ENCODE peak calls at places on chromosomes 13 and 19, in six cellular contexts. X is transverse colon, T is A549, I is gastrocnemius medialis, H is suprapubic skin, C is body of pancreas. N is an unnamed sample.

GRCh38 chr13:113139580-113139979 is 17.0 kb downstream of the F10 start:
- DNase-seq in X (no peak), T (no peak), I (no peak), H (no peak), C (no peak), N (no peak)

GRCh38 chr19:48194041-48194871 is 23.8 kb downstream of the ZSWIM9 start:
- DNase-seq in X (no peak), T (no peak), I (no peak), H (no peak), C (no peak), N (no peak)

GRCh38 chr13:57878291-57878690 is 246.7 kb downstream of the PCDH17 start:
- DNase-seq in X (no peak), T (no peak), I (no peak), H (no peak), C (no peak), N (no peak)

GRCh38 chr13:98648676-98649075 is 71.8 kb upstream of the STK24 start:
- DNase-seq in X (peak), T (no peak), I (no peak), H (no peak), C (no peak), N (no peak)

GRCh38 chr13:77338961-77339401 is 12.1 kb upstream of the MYCBP2 start:
- DNase-seq in X (no peak), T (no peak), I (no peak), H (no peak), C (no peak), N (no peak)

GRCh38 chr19:6023085-6023682 is 45.2 kb upstream of the RANBP3 start:
- DNase-seq in X (no peak), T (no peak), I (no peak), H (no peak), C (no peak), N (peak)

GRCh38 chr13:94968040-94968756 is 255.9 kb upstream of the SOX21 start:
- DNase-seq in X (no peak), T (peak), I (no peak), H (no peak), C (no peak), N (no peak)

GRCh38 chr13:113654175-113654560 is 3.8 kb downstream of the ATP4B start:
- DNase-seq in X (no peak), T (no peak), I (no peak), H (no peak), C (no peak), N (no peak)

GRCh38 chr19:30112666-30113065 is 170.6 kb downstream of the URI1 start:
- DNase-seq in X (no peak), T (no peak), I (no peak), H (no peak), C (no peak), N (no peak)

GRCh38 chr19:5957132-5957531 is 20.8 kb downstream of the RANBP3 start:
- DNase-seq in X (no peak), T (no peak), I (no peak), H (no peak), C (no peak), N (no peak)

GRCh38 chr19:11528551-11529341 is at the start of gene ECSIT:
- DNase-seq in X (peak), T (peak), I (peak), H (peak), C (peak), N (peak)

GRCh38 chr13:46751811-46752635 is 44.9 kb downstream of the ESD start:
- DNase-seq in X (no peak), T (no peak), I (no peak), H (no peak), C (no peak), N (no peak)

DNA sequence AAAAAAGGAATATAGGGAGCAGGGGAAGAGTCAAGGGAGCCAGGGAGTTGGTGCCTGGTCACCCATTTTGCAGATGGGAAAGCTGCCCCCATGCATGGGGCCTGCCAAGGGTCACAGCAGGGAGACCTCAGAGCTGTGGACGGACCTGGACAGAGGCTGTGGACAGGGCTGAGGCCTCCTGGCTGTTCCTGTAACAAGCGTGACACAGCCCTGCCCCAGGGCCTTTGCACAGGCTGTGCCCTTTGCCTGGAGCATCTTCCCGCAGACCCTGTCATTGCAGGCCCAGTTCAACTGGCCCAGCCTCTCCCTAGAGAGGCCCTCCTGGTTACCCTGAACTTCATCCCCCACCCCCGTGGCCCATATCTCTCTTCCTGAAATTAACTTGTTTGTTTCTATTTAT is 6.4 kb downstream of the TNFAIP8L1 start:
- DNase-seq in X (no peak), T (no peak), I (no peak), H (no peak), C (no peak), N (no peak)
- H3K27ac ChIP-seq in X (peak), T (no peak), I (peak), H (no peak), C (no peak), N (no peak)

DNA sequence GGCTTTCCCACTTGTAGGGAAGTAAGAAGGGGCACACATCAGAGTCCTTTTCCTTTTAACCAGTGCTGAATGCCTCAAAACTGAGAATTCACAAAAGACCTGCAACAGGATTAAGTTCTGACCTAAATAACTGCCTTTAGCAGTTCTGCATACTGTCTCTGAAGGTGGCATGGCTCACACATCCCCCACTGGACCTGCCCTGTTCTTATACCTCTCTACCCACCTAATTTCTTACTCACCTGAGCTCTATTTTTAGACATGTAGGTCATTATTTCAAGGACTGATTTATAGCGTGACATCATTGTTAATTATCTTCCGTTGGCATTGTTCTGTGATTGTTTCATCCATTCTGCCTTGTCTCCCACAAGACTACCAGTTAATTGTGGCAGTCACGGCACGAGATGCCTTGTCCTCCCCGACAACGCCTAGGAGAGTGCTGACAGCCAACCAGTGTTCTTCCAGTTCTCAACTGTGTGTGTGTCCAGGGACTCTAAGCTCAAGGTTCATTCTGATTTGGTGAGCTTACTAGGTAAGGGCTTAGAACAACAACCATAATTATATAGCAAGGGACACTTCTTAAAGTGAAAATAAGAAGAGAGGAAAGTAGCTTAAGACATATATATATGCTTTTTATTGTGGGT is 27.2 kb upstream of the UBL3 start:
- DNase-seq in X (peak), T (no peak), I (no peak), H (no peak), C (no peak), N (no peak)
- TF ChIP-seq POLR2A in X (no peak), T (no peak), I (no peak), H (no peak), C (no peak), N (no peak)

DNA sequence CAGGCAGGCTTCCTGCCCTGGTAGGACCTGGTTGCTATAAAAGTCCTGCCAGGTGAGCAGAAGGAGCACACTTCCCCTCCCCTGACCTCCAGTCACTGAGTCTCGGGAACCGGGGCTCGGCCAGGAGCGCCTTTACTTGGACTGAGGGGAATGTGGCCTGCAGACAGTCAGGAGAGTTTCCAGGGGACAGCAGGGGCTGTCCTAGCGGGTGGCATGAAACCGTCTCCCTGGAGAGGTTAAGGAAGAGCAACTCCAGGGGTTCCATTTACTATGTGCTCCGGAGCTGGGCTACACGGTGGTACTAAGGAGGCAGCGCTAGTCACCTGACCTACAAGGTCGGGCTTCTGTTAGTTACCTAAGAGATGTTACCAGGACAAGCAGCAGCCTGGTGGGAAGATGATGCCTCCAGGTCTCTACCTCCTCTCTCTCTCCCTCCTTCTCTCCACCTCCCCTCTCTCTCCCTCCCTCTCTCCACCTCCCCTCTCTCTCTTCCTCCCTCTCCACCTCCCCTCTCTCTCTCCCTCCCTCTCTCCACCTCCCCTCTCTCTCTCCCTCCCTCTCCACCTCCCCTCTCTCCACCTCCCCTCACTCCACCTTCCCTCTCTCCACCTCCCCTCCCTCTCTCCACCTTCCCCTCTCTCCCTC is 4.1 kb upstream of the CNOT3 start:
- DNase-seq in X (no peak), T (peak), I (no peak), H (no peak), C (no peak), N (no peak)
- H3K27ac ChIP-seq in X (no peak), T (no peak), I (no peak), H (no peak), C (no peak), N (no peak)

GRCh38 chr13:21670883-21671792 is at the start of gene FGF9:
- DNase-seq in X (peak), T (peak), I (peak), H (peak), C (peak), N (peak)

GRCh38 chr13:21670006-21670882 is 629 bp upstream of the FGF9 start:
- DNase-seq in X (peak), T (peak), I (no peak), H (peak), C (peak), N (peak)

GRCh38 chr13:21672811-21673591 is 2.1 kb downstream of the FGF9 start:
- DNase-seq in X (no peak), T (no peak), I (no peak), H (no peak), C (no peak), N (no peak)

GRCh38 chr13:21673592-21674270 is 2.9 kb downstream of the FGF9 start:
- DNase-seq in X (peak), T (peak), I (no peak), H (no peak), C (peak), N (peak)

GRCh38 chr13:21671793-21672680 is 1.2 kb downstream of the FGF9 start:
- DNase-seq in X (no peak), T (no peak), I (no peak), H (no peak), C (no peak), N (no peak)
- TF ChIP-seq POLR2A in X (no peak), T (no peak), I (no peak), H (no peak), C (no peak), N (no peak)

GRCh38 chr13:44803390-44803789 is 185.9 kb downstream of the NUFIP1 start:
- DNase-seq in X (no peak), T (no peak), I (no peak), H (no peak), C (no peak), N (no peak)
- H3K27ac ChIP-seq in X (no peak), T (peak), I (no peak), H (no peak), C (no peak), N (no peak)

DNA sequence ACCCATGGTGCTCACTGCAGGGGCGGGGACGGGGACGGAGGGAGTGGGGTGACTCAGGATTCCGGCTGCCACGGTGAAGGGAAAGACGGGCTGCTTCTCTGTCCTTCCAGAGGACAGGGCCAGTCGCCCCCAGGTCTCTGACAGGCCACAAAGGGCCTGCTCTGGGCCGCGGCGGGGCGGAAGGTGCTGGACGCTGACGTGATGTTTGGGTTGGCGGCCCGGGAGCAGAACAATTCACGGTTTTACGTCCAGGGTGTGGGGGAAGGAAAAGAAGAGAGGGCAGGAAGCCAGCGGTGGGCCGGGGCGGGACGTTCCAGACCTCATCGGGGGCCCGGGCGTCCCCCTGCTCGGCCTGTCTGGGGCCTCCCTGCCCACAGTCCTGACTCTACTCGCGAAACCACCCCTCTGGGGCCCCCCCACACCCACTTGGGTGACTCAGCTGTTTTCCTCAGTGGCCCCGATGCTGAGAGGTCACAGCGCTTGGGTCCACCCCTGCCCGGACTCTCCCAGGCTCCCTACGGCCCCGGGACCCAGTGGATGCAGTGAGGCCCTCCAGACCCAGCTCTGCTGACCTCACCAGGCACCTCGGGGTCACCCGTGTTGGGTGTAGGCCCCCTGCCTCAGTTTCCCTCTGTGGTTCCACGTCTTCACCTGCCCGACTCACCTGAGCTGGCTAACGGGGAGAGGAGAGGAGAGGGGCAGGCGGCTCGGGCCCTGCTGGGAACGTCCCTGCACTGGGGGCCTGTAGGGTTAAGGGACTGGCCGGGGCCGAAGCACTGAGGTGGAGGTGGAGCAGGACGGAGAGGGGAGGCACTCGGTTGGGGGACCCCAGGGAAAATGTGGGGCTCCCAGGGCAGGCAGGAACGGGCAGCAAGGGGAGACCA is 29.2 kb downstream of the PIP5K1C start:
- DNase-seq in X (peak), T (no peak), I (peak), H (peak), C (peak), N (peak)
- TF ChIP-seq POLR2A in X (no peak), T (no peak), I (peak), H (no peak), C (no peak), N (no peak)

DNA sequence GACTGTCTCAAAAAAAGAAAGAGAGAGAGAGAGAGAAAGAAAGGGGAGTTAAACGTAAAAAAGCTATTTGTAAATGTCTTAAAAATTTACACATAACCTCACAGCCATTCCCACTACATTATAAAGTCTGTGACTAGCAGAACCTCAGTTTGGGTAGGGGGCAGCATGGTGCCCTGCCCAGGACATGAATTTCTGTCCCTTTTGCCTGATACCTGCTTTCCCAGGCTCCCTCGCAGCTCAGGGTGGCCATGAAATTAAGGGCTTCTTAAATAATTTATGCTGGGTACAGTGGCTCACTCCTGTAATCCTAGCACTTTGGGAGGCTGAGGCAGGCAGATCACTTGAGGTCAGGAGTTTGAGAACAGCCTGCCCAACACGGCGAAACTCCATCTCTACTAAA is 4.8 kb downstream of the IFNL1 start:
- DNase-seq in X (no peak), T (no peak), I (no peak), H (peak), C (no peak), N (no peak)
- H3K27ac ChIP-seq in X (no peak), T (no peak), I (no peak), H (no peak), C (no peak), N (no peak)

GRCh38 chr19:9917322-9917721 is 19.0 kb downstream of the OLFM2 start:
- DNase-seq in X (no peak), T (peak), I (no peak), H (no peak), C (peak), N (peak)
- TF ChIP-seq POLR2A in X (no peak), T (no peak), I (no peak), H (no peak), C (no peak), N (no peak)

GRCh38 chr19:16316506-16316882 is 8.1 kb upstream of the KLF2 start:
- DNase-seq in X (no peak), T (no peak), I (no peak), H (no peak), C (no peak), N (peak)
- H3K27ac ChIP-seq in X (peak), T (no peak), I (peak), H (peak), C (peak), N (peak)

N was measured in testis.